ENCODE peak calls at places on chromosomes 12 and 14, in eight cellular contexts. S is HL-60; O is sciatic nerve; V is stimulated activated naive CD8-positive, alpha-beta T cell treated with anti-CD3 and anti-CD28 coated beads, Interleukin-15, amount 100 ng/mL, for 72 hours; E is CD4-positive, CD25-positive, alpha-beta regulatory T cell; R is astrocyte of the spinal cord; I is DMS 273 treated with DMSO at 0.1 percent for 48 hours; N is epithelial cell of prostate. K is an unnamed sample.

GRCh38 chr14:28023853-28024252 is 742.7 kb upstream of the FOXG1 start:
- DNase-seq in R (no peak), O (no peak), S (no peak), E (no peak), N (no peak), V (no peak), I (no peak), K (no peak)

GRCh38 chr12:1093166-1093751 is 102.2 kb downstream of the ERC1 start:
- DNase-seq in R (peak), E (peak), S (peak), O (no peak), V (peak), I (peak), N (no peak), K (peak)

GRCh38 chr12:3837049-3837448 is 36.1 kb downstream of the PARP11 start:
- DNase-seq in S (no peak), N (no peak), E (no peak), I (no peak), R (no peak), O (no peak), V (no peak), K (peak)

GRCh38 chr12:32596031-32596430 is 83.1 kb upstream of the DNM1L start:
- DNase-seq in E (no peak), O (no peak), R (no peak), S (no peak), I (no peak), V (no peak), N (no peak), K (no peak)

GRCh38 chr12:3803865-3804472 is 51.1 kb upstream of the CRACR2A start:
- DNase-seq in I (peak), O (peak), E (peak), V (peak), S (peak), R (peak), N (no peak), K (peak)

GRCh38 chr12:570237-570925 is 92.9 kb downstream of the NINJ2 start:
- DNase-seq in S (no peak), V (no peak), E (no peak), I (no peak), O (peak), R (peak), N (peak), K (peak)

GRCh38 chr12:51368640-51369517 is 22.3 kb downstream of the GALNT6 start:
- DNase-seq in O (no peak), I (no peak), N (no peak), S (peak), E (peak), V (peak), R (peak), K (no peak)

GRCh38 chr14:68249534-68250517 is 430.2 kb downstream of the RAD51B start:
- DNase-seq in R (peak), I (no peak), E (no peak), S (no peak), O (no peak), N (no peak), V (no peak), K (no peak)

GRCh38 chr14:74324945-74325361 is 22.2 kb upstream of the ABCD4 start:
- DNase-seq in O (no peak), I (peak), R (peak), V (no peak), S (no peak), N (no peak), E (peak), K (peak)

GRCh38 chr12:121582583-121583333 is 1.9 kb upstream of the KDM2B start:
- DNase-seq in S (no peak), I (no peak), V (no peak), R (no peak), O (no peak), N (no peak), E (no peak), K (peak)

GRCh38 chr12:46386360-46386867 is 13.8 kb upstream of the SLC38A2 start:
- DNase-seq in E (no peak), V (no peak), N (peak), O (no peak), S (no peak), R (peak), I (no peak), K (no peak)

GRCh38 chr14:84520711-84521338 is 1009.1 kb upstream of the FLRT2 start:
- DNase-seq in R (peak), S (no peak), E (no peak), V (no peak), O (no peak), N (no peak), I (no peak), K (peak)

GRCh38 chr14:21087294-21088091 is 11.0 kb downstream of the ZNF219 start:
- DNase-seq in R (peak), S (peak), N (no peak), V (no peak), I (peak), O (no peak), E (peak), K (peak)

GRCh38 chr14:106419432-106419831 is 893.0 kb downstream of the TMEM121 start:
- DNase-seq in N (no peak), I (no peak), V (no peak), E (no peak), O (no peak), S (no peak), R (no peak), K (no peak)

GRCh38 chr12:19052689-19053088 is 76.8 kb upstream of the PLEKHA5 start:
- DNase-seq in V (no peak), S (no peak), I (no peak), E (no peak), R (no peak), N (no peak), O (no peak), K (no peak)

GRCh38 chr14:64937821-64938193 is 4.7 kb downstream of the GPX2 start:
- DNase-seq in E (no peak), S (no peak), R (peak), O (no peak), N (no peak), V (no peak), I (no peak), K (no peak)

GRCh38 chr14:81625343-81625742 is 91.7 kb upstream of the SEL1L start:
- DNase-seq in S (no peak), I (peak), E (peak), N (no peak), V (no peak), R (no peak), O (no peak), K (no peak)

GRCh38 chr12:74602881-74603523 is 65.4 kb downstream of the ATXN7L3B start:
- DNase-seq in N (no peak), V (no peak), R (no peak), I (no peak), O (no peak), S (no peak), E (no peak), K (no peak)

GRCh38 chr12:98973395-98973794 is 328.3 kb downstream of the APAF1 start:
- DNase-seq in I (no peak), V (no peak), N (peak), S (no peak), R (peak), E (no peak), O (no peak), K (no peak)

GRCh38 chr14:22923746-22924145 is 4.8 kb upstream of the RBM23 start:
- DNase-seq in E (no peak), V (no peak), N (no peak), R (no peak), I (no peak), S (no peak), O (no peak), K (no peak)

GRCh38 chr14:105891631-105892452 is 365.5 kb downstream of the TMEM121 start:
- DNase-seq in E (no peak), R (no peak), N (no peak), I (no peak), S (no peak), O (peak), V (no peak), K (no peak)

GRCh38 chr12:98587084-98587483 is 6.4 kb upstream of the SLC25A3 start:
- DNase-seq in O (no peak), R (no peak), V (no peak), E (no peak), N (no peak), I (no peak), S (no peak), K (no peak)

GRCh38 chr12:13486794-13487193 is 290.3 kb downstream of the EMP1 start:
- DNase-seq in O (no peak), E (no peak), I (no peak), R (no peak), N (no peak), V (no peak), S (no peak), K (no peak)

GRCh38 chr12:95218852-95219171 is 1.2 kb downstream of the VEZT start:
- DNase-seq in R (no peak), I (no peak), E (peak), S (peak), O (no peak), V (peak), N (no peak), K (no peak)

GRCh38 chr12:68624933-68625332 is 14.2 kb downstream of the RAP1B start:
- DNase-seq in S (no peak), R (no peak), I (no peak), V (no peak), O (no peak), N (no peak), E (no peak), K (no peak)

GRCh38 chr12:89384050-89384749 is 31.9 kb upstream of the DUSP6 start:
- DNase-seq in V (no peak), E (no peak), O (peak), I (no peak), S (peak), N (no peak), R (peak), K (peak)

GRCh38 chr12:76006028-76006916 is 25.3 kb downstream of the PHLDA1 start:
- DNase-seq in R (no peak), I (no peak), O (no peak), S (no peak), V (no peak), N (no peak), E (no peak), K (no peak)

GRCh38 chr14:78135450-78135891 is 34.7 kb upstream of the NRXN3 start:
- DNase-seq in N (peak), R (peak), V (no peak), E (no peak), S (no peak), O (no peak), I (no peak), K (no peak)

GRCh38 chr14:100065161-100065871 is at the start of gene EVL:
- DNase-seq in S (peak), R (no peak), O (no peak), N (no peak), E (peak), V (peak), I (no peak), K (no peak)

GRCh38 chr12:28025821-28026505 is 53.4 kb upstream of the PTHLH start:
- DNase-seq in N (no peak), V (no peak), O (no peak), I (peak), E (no peak), S (no peak), R (no peak), K (peak)

GRCh38 chr14:81323094-81323493 is 77.0 kb downstream of the STON2 start:
- DNase-seq in S (no peak), R (no peak), O (no peak), N (no peak), V (no peak), E (no peak), I (no peak), K (no peak)